ENCODE peak calls at places on chromosomes 5 and 9, in ten cellular contexts. One of them, this sample, is unnamed.

GRCh38 chr5:146365618-146366017 is 27.0 kb downstream of the POU4F3 start:
- DNase-seq in AG04450: no peak
- DNase-seq in uterus: no peak
- DNase-seq in cardiac muscle cell: no peak
- DNase-seq in psoas muscle: no peak
- DNase-seq in AG10803: no peak
- DNase-seq in fibroblast of the aortic adventitia: no peak
- DNase-seq in breast epithelium: no peak
- DNase-seq in astrocyte of the spinal cord: no peak
- DNase-seq in hepatocyte: no peak
- DNase-seq in this sample: no peak

GRCh38 chr9:133967024-133967741 is 24.9 kb downstream of the VAV2 start:
- DNase-seq in AG04450: no peak
- DNase-seq in uterus: no peak
- DNase-seq in cardiac muscle cell: no peak
- DNase-seq in psoas muscle: no peak
- DNase-seq in AG10803: no peak
- DNase-seq in fibroblast of the aortic adventitia: peak; percentile 16
- DNase-seq in breast epithelium: no peak
- DNase-seq in astrocyte of the spinal cord: peak; percentile 17
- DNase-seq in hepatocyte: no peak
- DNase-seq in this sample: no peak

GRCh38 chr9:124011460-124012301 is at the start of gene LHX2:
- DNase-seq in AG04450: no peak
- DNase-seq in uterus: no peak
- DNase-seq in cardiac muscle cell: peak; percentile 86
- DNase-seq in psoas muscle: peak; percentile 51
- DNase-seq in AG10803: peak; percentile 71
- DNase-seq in fibroblast of the aortic adventitia: peak; percentile 38
- DNase-seq in breast epithelium: no peak
- DNase-seq in astrocyte of the spinal cord: peak; percentile 55
- DNase-seq in hepatocyte: peak; percentile 81
- DNase-seq in this sample: no peak

GRCh38 chr5:54115768-54116403 is 194.5 kb downstream of the ARL15 start:
- DNase-seq in AG04450: no peak
- DNase-seq in uterus: no peak
- DNase-seq in cardiac muscle cell: no peak
- DNase-seq in psoas muscle: no peak
- DNase-seq in AG10803: peak; percentile 56
- DNase-seq in fibroblast of the aortic adventitia: no peak
- DNase-seq in breast epithelium: no peak
- DNase-seq in astrocyte of the spinal cord: no peak
- DNase-seq in hepatocyte: no peak
- DNase-seq in this sample: no peak

GRCh38 chr5:78527925-78528324 is 120.6 kb downstream of the LHFPL2 start:
- DNase-seq in AG04450: no peak
- DNase-seq in uterus: no peak
- DNase-seq in cardiac muscle cell: no peak
- DNase-seq in psoas muscle: no peak
- DNase-seq in AG10803: no peak
- DNase-seq in fibroblast of the aortic adventitia: peak; percentile 52
- DNase-seq in breast epithelium: no peak
- DNase-seq in astrocyte of the spinal cord: peak; percentile 52
- DNase-seq in hepatocyte: no peak
- DNase-seq in this sample: no peak

GRCh38 chr9:74117731-74118130 is 379.4 kb upstream of the RORB start:
- DNase-seq in AG04450: no peak
- DNase-seq in uterus: no peak
- DNase-seq in cardiac muscle cell: no peak
- DNase-seq in psoas muscle: no peak
- DNase-seq in AG10803: no peak
- DNase-seq in fibroblast of the aortic adventitia: no peak
- DNase-seq in breast epithelium: no peak
- DNase-seq in astrocyte of the spinal cord: peak; percentile 4
- DNase-seq in hepatocyte: peak; percentile 8
- DNase-seq in this sample: no peak

GRCh38 chr5:131640043-131640856 is 5.2 kb upstream of the RAPGEF6 start:
- DNase-seq in AG04450: no peak
- DNase-seq in uterus: no peak
- DNase-seq in cardiac muscle cell: no peak
- DNase-seq in psoas muscle: no peak
- DNase-seq in AG10803: peak; percentile 14
- DNase-seq in fibroblast of the aortic adventitia: peak; percentile 50
- DNase-seq in breast epithelium: no peak
- DNase-seq in astrocyte of the spinal cord: no peak
- DNase-seq in hepatocyte: no peak
- DNase-seq in this sample: no peak

GRCh38 chr5:113673041-113673440 is 159.5 kb downstream of the YTHDC2 start:
- DNase-seq in AG04450: no peak
- DNase-seq in uterus: no peak
- DNase-seq in cardiac muscle cell: no peak
- DNase-seq in psoas muscle: no peak
- DNase-seq in AG10803: no peak
- DNase-seq in fibroblast of the aortic adventitia: no peak
- DNase-seq in breast epithelium: no peak
- DNase-seq in astrocyte of the spinal cord: no peak
- DNase-seq in hepatocyte: no peak
- DNase-seq in this sample: no peak

GRCh38 chr9:68975644-68976043 is 38.3 kb downstream of the PRKACG start:
- DNase-seq in AG04450: no peak
- DNase-seq in uterus: no peak
- DNase-seq in cardiac muscle cell: no peak
- DNase-seq in psoas muscle: no peak
- DNase-seq in AG10803: no peak
- DNase-seq in fibroblast of the aortic adventitia: no peak
- DNase-seq in breast epithelium: no peak
- DNase-seq in astrocyte of the spinal cord: no peak
- DNase-seq in hepatocyte: no peak
- DNase-seq in this sample: no peak

GRCh38 chr9:87270241-87271234 is 227.1 kb upstream of the DAPK1 start:
- DNase-seq in AG04450: no peak
- DNase-seq in uterus: peak; percentile 29
- DNase-seq in cardiac muscle cell: no peak
- DNase-seq in psoas muscle: peak; percentile 35
- DNase-seq in AG10803: peak; percentile 85
- DNase-seq in fibroblast of the aortic adventitia: peak; percentile 49
- DNase-seq in breast epithelium: no peak
- DNase-seq in astrocyte of the spinal cord: peak; percentile 80
- DNase-seq in hepatocyte: no peak
- DNase-seq in this sample: no peak

GRCh38 chr5:180809403-180810209 is 7.0 kb upstream of the MGAT1 start:
- DNase-seq in AG04450: peak; percentile 69
- DNase-seq in uterus: peak; percentile 87
- DNase-seq in cardiac muscle cell: peak; percentile 94
- DNase-seq in psoas muscle: peak; percentile 93
- DNase-seq in AG10803: peak; percentile 93
- DNase-seq in fibroblast of the aortic adventitia: peak; percentile 89
- DNase-seq in breast epithelium: peak; percentile 91
- DNase-seq in astrocyte of the spinal cord: peak; percentile 91
- DNase-seq in hepatocyte: peak; percentile 96
- DNase-seq in this sample: peak; percentile 82

GRCh38 chr9:100098241-100098886 is 436 bp downstream of the ERP44 start:
- DNase-seq in AG04450: peak; percentile 6
- DNase-seq in uterus: peak; percentile 30
- DNase-seq in cardiac muscle cell: peak; percentile 70
- DNase-seq in psoas muscle: peak; percentile 62
- DNase-seq in AG10803: peak; percentile 35
- DNase-seq in fibroblast of the aortic adventitia: peak; percentile 50
- DNase-seq in breast epithelium: no peak
- DNase-seq in astrocyte of the spinal cord: peak; percentile 42
- DNase-seq in hepatocyte: peak; percentile 79
- DNase-seq in this sample: peak; percentile 76

GRCh38 chr9:35660966-35661413 is 2.9 kb downstream of the CCDC107 start:
- DNase-seq in AG04450: no peak
- DNase-seq in uterus: no peak
- DNase-seq in cardiac muscle cell: peak; percentile 78
- DNase-seq in psoas muscle: no peak
- DNase-seq in AG10803: peak; percentile 55
- DNase-seq in fibroblast of the aortic adventitia: peak; percentile 54
- DNase-seq in breast epithelium: no peak
- DNase-seq in astrocyte of the spinal cord: peak; percentile 49
- DNase-seq in hepatocyte: peak; percentile 47
- DNase-seq in this sample: no peak

GRCh38 chr5:1447772-1448361 is 2.6 kb upstream of the SLC6A3 start:
- DNase-seq in AG04450: no peak
- DNase-seq in uterus: no peak
- DNase-seq in cardiac muscle cell: no peak
- DNase-seq in psoas muscle: peak; percentile 2
- DNase-seq in AG10803: no peak
- DNase-seq in fibroblast of the aortic adventitia: no peak
- DNase-seq in breast epithelium: no peak
- DNase-seq in astrocyte of the spinal cord: no peak
- DNase-seq in hepatocyte: no peak
- DNase-seq in this sample: no peak

GRCh38 chr9:100352727-100353505 is at the start of gene TEX10:
- DNase-seq in AG04450: peak; percentile 53
- DNase-seq in uterus: peak; percentile 88
- DNase-seq in cardiac muscle cell: peak; percentile 96
- DNase-seq in psoas muscle: peak; percentile 88
- DNase-seq in AG10803: peak; percentile 81
- DNase-seq in fibroblast of the aortic adventitia: peak; percentile 80
- DNase-seq in breast epithelium: peak; percentile 84
- DNase-seq in astrocyte of the spinal cord: peak; percentile 88
- DNase-seq in hepatocyte: peak; percentile 95
- DNase-seq in this sample: peak; percentile 79

GRCh38 chr9:80061940-80062339 is 490.2 kb downstream of the TLE4 start:
- DNase-seq in AG04450: peak; percentile 77
- DNase-seq in uterus: no peak
- DNase-seq in cardiac muscle cell: peak; percentile 8
- DNase-seq in psoas muscle: no peak
- DNase-seq in AG10803: peak; percentile 86
- DNase-seq in fibroblast of the aortic adventitia: peak; percentile 82
- DNase-seq in breast epithelium: no peak
- DNase-seq in astrocyte of the spinal cord: peak; percentile 98
- DNase-seq in hepatocyte: peak; percentile 14
- DNase-seq in this sample: no peak

DNA sequence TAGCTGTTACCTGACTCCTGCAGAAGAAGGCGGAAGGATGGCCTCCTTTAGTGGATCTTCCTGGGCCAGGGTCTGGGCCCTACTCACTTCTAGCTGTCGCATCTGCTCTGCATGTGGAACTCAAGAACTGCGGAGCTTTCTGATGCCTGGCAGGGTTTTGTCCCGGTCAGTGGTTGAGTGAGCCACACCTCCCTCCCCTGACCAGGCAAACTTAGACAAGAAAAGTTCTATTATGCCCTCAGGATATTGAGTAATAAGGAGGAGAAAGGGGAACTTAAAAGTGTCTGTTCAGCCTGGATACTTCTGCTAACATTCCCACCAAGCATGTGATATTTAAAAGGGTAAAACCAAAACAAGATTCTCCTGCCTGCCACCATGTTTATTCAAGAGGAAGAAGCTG is at the start of gene FYB1:
- DNase-seq in AG04450: no peak
- DNase-seq in uterus: peak; percentile 50
- DNase-seq in cardiac muscle cell: no peak
- DNase-seq in psoas muscle: peak; percentile 49
- DNase-seq in AG10803: peak; percentile 31
- DNase-seq in fibroblast of the aortic adventitia: peak; percentile 35
- DNase-seq in breast epithelium: no peak
- DNase-seq in astrocyte of the spinal cord: no peak
- DNase-seq in hepatocyte: no peak
- DNase-seq in this sample: peak; percentile 71
- TF ChIP-seq CTCF in AG04450: no peak
- TF ChIP-seq CTCF in uterus: no peak
- TF ChIP-seq CTCF in cardiac muscle cell: no peak
- TF ChIP-seq CTCF in psoas muscle: no peak
- TF ChIP-seq CTCF in AG10803: no peak
- TF ChIP-seq CTCF in fibroblast of the aortic adventitia: no peak
- TF ChIP-seq CTCF in breast epithelium: no peak
- TF ChIP-seq CTCF in astrocyte of the spinal cord: no peak
- TF ChIP-seq CTCF in hepatocyte: no peak
- TF ChIP-seq CTCF in this sample: no peak

GRCh38 chr9:113056191-113057106 is at the start of gene ZFP37:
- DNase-seq in AG04450: peak; percentile 91
- DNase-seq in uterus: peak; percentile 95
- DNase-seq in cardiac muscle cell: peak; percentile 93
- DNase-seq in psoas muscle: peak; percentile 93
- DNase-seq in AG10803: peak; percentile 97
- DNase-seq in fibroblast of the aortic adventitia: peak; percentile 97
- DNase-seq in breast epithelium: peak; percentile 88
- DNase-seq in astrocyte of the spinal cord: peak; percentile 96
- DNase-seq in hepatocyte: peak; percentile 95
- DNase-seq in this sample: peak; percentile 46
- TF ChIP-seq CTCF in AG04450: no peak
- TF ChIP-seq CTCF in uterus: no peak
- TF ChIP-seq CTCF in cardiac muscle cell: no peak
- TF ChIP-seq CTCF in psoas muscle: no peak
- TF ChIP-seq CTCF in AG10803: no peak
- TF ChIP-seq CTCF in fibroblast of the aortic adventitia: no peak
- TF ChIP-seq CTCF in breast epithelium: no peak
- TF ChIP-seq CTCF in astrocyte of the spinal cord: no peak
- TF ChIP-seq CTCF in hepatocyte: no peak
- TF ChIP-seq CTCF in this sample: no peak

GRCh38 chr9:89410709-89411111 is 87.2 kb downstream of the SEMA4D start:
- DNase-seq in AG04450: no peak
- DNase-seq in uterus: no peak
- DNase-seq in cardiac muscle cell: no peak
- DNase-seq in psoas muscle: no peak
- DNase-seq in AG10803: no peak
- DNase-seq in fibroblast of the aortic adventitia: no peak
- DNase-seq in breast epithelium: no peak
- DNase-seq in astrocyte of the spinal cord: no peak
- DNase-seq in hepatocyte: no peak
- DNase-seq in this sample: no peak
- TF ChIP-seq CTCF in AG04450: no peak
- TF ChIP-seq CTCF in uterus: no peak
- TF ChIP-seq CTCF in cardiac muscle cell: no peak
- TF ChIP-seq CTCF in psoas muscle: no peak
- TF ChIP-seq CTCF in AG10803: peak; percentile 7
- TF ChIP-seq CTCF in fibroblast of the aortic adventitia: no peak
- TF ChIP-seq CTCF in breast epithelium: no peak
- TF ChIP-seq CTCF in astrocyte of the spinal cord: no peak
- TF ChIP-seq CTCF in hepatocyte: no peak
- TF ChIP-seq CTCF in this sample: no peak

DNA sequence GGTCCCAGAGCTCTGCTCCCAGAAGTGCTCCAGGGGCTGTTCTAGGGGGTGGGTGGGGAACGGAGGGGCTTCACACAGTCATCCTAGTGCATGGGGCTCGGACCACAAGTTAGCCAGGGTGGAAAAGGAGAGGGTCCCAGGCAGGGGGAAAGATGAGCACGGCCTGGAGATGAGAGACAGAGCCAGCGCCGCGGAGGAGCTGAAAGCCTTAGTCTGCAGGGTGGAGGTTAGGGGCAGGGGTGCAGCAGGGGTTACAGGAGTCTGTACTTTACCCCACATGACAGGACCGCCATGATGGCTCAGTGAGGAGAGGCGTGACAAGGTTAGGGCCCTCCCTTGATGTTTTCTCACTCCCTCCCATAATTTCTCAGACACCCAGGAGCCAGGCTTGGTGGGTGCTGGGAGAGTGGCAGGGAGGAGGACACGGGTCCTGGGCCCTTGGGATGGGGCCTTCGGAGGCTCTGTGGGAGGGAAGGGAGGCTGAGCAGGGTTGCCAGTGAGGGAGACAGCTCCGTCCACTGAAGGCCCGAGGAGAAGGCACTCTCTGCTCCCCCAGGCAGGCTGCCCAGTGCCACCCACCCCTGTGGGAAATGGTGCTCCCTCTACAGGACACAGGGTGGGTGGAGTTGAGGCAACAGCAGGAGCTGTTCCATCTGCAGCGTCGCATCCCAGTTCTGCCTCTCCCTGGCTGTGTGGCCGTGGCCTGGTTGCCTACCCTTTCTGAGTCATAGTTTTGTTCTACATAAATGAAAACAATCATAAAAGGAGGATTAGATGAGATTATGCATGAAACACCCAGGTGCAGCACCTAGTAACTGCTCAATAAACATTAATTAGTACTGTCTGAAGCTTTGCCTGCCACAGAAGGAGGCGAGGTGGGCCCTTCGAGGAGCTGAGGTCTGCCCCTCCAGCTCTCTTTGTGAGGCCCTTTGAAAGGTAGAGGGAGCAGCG is 66.2 kb downstream of the NDST1 start:
- DNase-seq in AG04450: no peak
- DNase-seq in uterus: no peak
- DNase-seq in cardiac muscle cell: no peak
- DNase-seq in psoas muscle: no peak
- DNase-seq in AG10803: no peak
- DNase-seq in fibroblast of the aortic adventitia: no peak
- DNase-seq in breast epithelium: peak; percentile 47
- DNase-seq in astrocyte of the spinal cord: no peak
- DNase-seq in hepatocyte: no peak
- DNase-seq in this sample: no peak
- TF ChIP-seq CTCF in AG04450: peak; percentile 34
- TF ChIP-seq CTCF in uterus: no peak
- TF ChIP-seq CTCF in cardiac muscle cell: peak; percentile 27
- TF ChIP-seq CTCF in psoas muscle: no peak
- TF ChIP-seq CTCF in AG10803: peak; percentile 18
- TF ChIP-seq CTCF in fibroblast of the aortic adventitia: peak; percentile 15
- TF ChIP-seq CTCF in breast epithelium: no peak
- TF ChIP-seq CTCF in astrocyte of the spinal cord: peak; percentile 18
- TF ChIP-seq CTCF in hepatocyte: peak; percentile 20
- TF ChIP-seq CTCF in this sample: no peak